ENCODE peak calls at places on chromosomes 6 and 20, in six cellular contexts. Q, N, O, K, L and C are unnamed samples.

GRCh38 chr6:87939776-87940175 is 107.9 kb upstream of the SPACA1 start:
- DNase-seq in Q (no peak), N (no peak), O (no peak), K (no peak), L (no peak), C (no peak)

GRCh38 chr20:11902264-11902663 is 15.4 kb upstream of the BTBD3 start:
- DNase-seq in Q (no peak), N (no peak), O (no peak), K (no peak), L (no peak), C (no peak)

GRCh38 chr6:61592238-61592637 is 693.8 kb downstream of the KHDRBS2 start:
- DNase-seq in Q (no peak), N (no peak), O (no peak), K (no peak), L (no peak), C (no peak)

GRCh38 chr6:158943380-158944032 is 56.5 kb downstream of the RSPH3 start:
- DNase-seq in Q (no peak), N (no peak), O (no peak), K (no peak), L (no peak), C (no peak)

GRCh38 chr6:158758941-158759479 is 60.2 kb downstream of the EZR start:
- DNase-seq in Q (no peak), N (no peak), O (no peak), K (no peak), L (no peak), C (no peak)

GRCh38 chr6:49733680-49734079 is 10.5 kb downstream of the CRISP3 start:
- DNase-seq in Q (no peak), N (no peak), O (no peak), K (no peak), L (no peak), C (no peak)

GRCh38 chr20:37259031-37259430 is 2.6 kb downstream of the GHRH start:
- DNase-seq in Q (no peak), N (no peak), O (no peak), K (no peak), L (no peak), C (no peak)

GRCh38 chr6:14178083-14178445 is 60.5 kb downstream of the CD83 start:
- DNase-seq in Q (no peak), N (no peak), O (no peak), K (no peak), L (no peak), C (no peak)

GRCh38 chr6:32113386-32114352 is 4.5 kb upstream of the TNXB start:
- DNase-seq in Q (peak), N (no peak), O (no peak), K (no peak), L (no peak), C (peak)

GRCh38 chr6:29813809-29814208 is 13.8 kb upstream of the HLA-G start:
- DNase-seq in Q (no peak), N (no peak), O (no peak), K (no peak), L (no peak), C (no peak)

GRCh38 chr6:154792761-154793160 is 59.5 kb downstream of the SCAF8 start:
- DNase-seq in Q (no peak), N (no peak), O (no peak), K (no peak), L (no peak), C (no peak)

GRCh38 chr6:25916330-25916729 is 14.2 kb downstream of the SLC17A2 start:
- DNase-seq in Q (no peak), N (no peak), O (no peak), K (no peak), L (no peak), C (no peak)

GRCh38 chr6:1363729-1364572 is 25.4 kb upstream of the FOXF2 start:
- DNase-seq in Q (no peak), N (no peak), O (peak), K (no peak), L (peak), C (peak)

GRCh38 chr6:38054526-38054925 is 235.0 kb downstream of the ZFAND3 start:
- DNase-seq in Q (no peak), N (no peak), O (no peak), K (no peak), L (no peak), C (no peak)

GRCh38 chr20:34984756-34985261 is 29.1 kb downstream of the MYH7B start:
- DNase-seq in Q (no peak), N (no peak), O (no peak), K (no peak), L (no peak), C (no peak)

GRCh38 chr20:58682656-58683055 is 9.9 kb upstream of the NPEPL1 start:
- DNase-seq in Q (no peak), N (no peak), O (no peak), K (no peak), L (no peak), C (no peak)